ENCODE peak calls at places on chromosomes 16 and 17, in eight cellular contexts. C is upper lobe of right lung, J is thoracic aorta, L is mesendoderm, Z is MM.1S, A is brain microvascular endothelial cell, P is HCT116, H is tibial nerve. T is an unnamed sample.

GRCh38 chr16:73046484-73047214 is 1.3 kb downstream of the ZFHX3 start:
- DNase-seq in C (no peak), J (no peak), L (no peak), Z (no peak), A (no peak), P (no peak), H (no peak), T (no peak)

GRCh38 chr16:81546781-81547180 is 102.2 kb downstream of the CMIP start:
- DNase-seq in C (peak; percentile 40), J (no peak), L (no peak), Z (no peak), A (no peak), P (no peak), H (no peak), T (no peak)

GRCh38 chr16:12613131-12613991 is 190.3 kb downstream of the CPPED1 start:
- DNase-seq in C (no peak), J (no peak), L (peak; percentile 93), Z (no peak), A (peak; percentile 26), P (peak; percentile 94), H (no peak), T (peak; percentile 46)

GRCh38 chr17:80380068-80381061 is 34.6 kb upstream of the ENDOV start:
- DNase-seq in C (no peak), J (no peak), L (no peak), Z (no peak), A (no peak), P (no peak), H (no peak), T (no peak)

GRCh38 chr17:17044846-17045561 is 2.7 kb downstream of the MPRIP start:
- DNase-seq in C (peak; percentile 61), J (no peak), L (peak; percentile 80), Z (peak; percentile 39), A (peak; percentile 59), P (no peak), H (no peak), T (peak; percentile 27)

GRCh38 chr17:41687828-41688640 is 651 bp upstream of the EIF1 start:
- DNase-seq in C (peak; percentile 74), J (no peak), L (no peak), Z (peak; percentile 59), A (no peak), P (no peak), H (peak; percentile 33), T (peak; percentile 61)

GRCh38 chr16:35749253-35750141 is 2290.1 kb downstream of the TP53TG3F start:
- DNase-seq in C (no peak), J (no peak), L (no peak), Z (no peak), A (no peak), P (no peak), H (no peak), T (no peak)

GRCh38 chr17:45077643-45078042 is 16.5 kb downstream of the NMT1 start:
- DNase-seq in C (no peak), J (no peak), L (no peak), Z (no peak), A (no peak), P (no peak), H (no peak), T (no peak)

GRCh38 chr17:69879576-69879975 is 195.4 kb upstream of the KCNJ16 start:
- DNase-seq in C (no peak), J (no peak), L (no peak), Z (no peak), A (no peak), P (no peak), H (no peak), T (no peak)

GRCh38 chr17:19613979-19614378 is 34.6 kb upstream of the ALDH3A2 start:
- DNase-seq in C (no peak), J (no peak), L (no peak), Z (no peak), A (no peak), P (no peak), H (no peak), T (no peak)

GRCh38 chr17:10022416-10022815 is 117.3 kb upstream of the RCVRN start:
- DNase-seq in C (no peak), J (no peak), L (no peak), Z (no peak), A (no peak), P (no peak), H (no peak), T (no peak)

GRCh38 chr17:65556014-65556909 is 5.2 kb downstream of the AXIN2 start:
- DNase-seq in C (peak; percentile 95), J (no peak), L (peak; percentile 90), Z (peak; percentile 51), A (peak; percentile 52), P (peak; percentile 66), H (peak; percentile 66), T (peak; percentile 35)

GRCh38 chr16:50299508-50300105 is 33.3 kb downstream of the ADCY7 start:
- DNase-seq in C (peak; percentile 53), J (no peak), L (no peak), Z (no peak), A (no peak), P (no peak), H (no peak), T (no peak)

GRCh38 chr16:46762583-46762982 is 14.4 kb upstream of the MYLK3 start:
- DNase-seq in C (no peak), J (no peak), L (no peak), Z (no peak), A (no peak), P (no peak), H (no peak), T (peak; percentile 33)

GRCh38 chr16:11168386-11169065 is 87.5 kb downstream of the SOCS1 start:
- DNase-seq in C (no peak), J (no peak), L (no peak), Z (no peak), A (no peak), P (no peak), H (no peak), T (no peak)

GRCh38 chr16:17432902-17433576 is 37.7 kb downstream of the XYLT1 start:
- DNase-seq in C (no peak), J (no peak), L (no peak), Z (no peak), A (no peak), P (no peak), H (no peak), T (no peak)

GRCh38 chr17:7330099-7331015 is 1.2 kb upstream of the NEURL4 start:
- DNase-seq in C (peak; percentile 85), J (no peak), L (peak; percentile 94), Z (peak; percentile 83), A (peak; percentile 79), P (peak; percentile 64), H (peak; percentile 54), T (peak; percentile 76)

GRCh38 chr16:85173077-85173980 is 61.1 kb upstream of the CIBAR2 start:
- DNase-seq in C (no peak), J (no peak), L (peak; percentile 80), Z (no peak), A (peak; percentile 84), P (peak; percentile 34), H (no peak), T (peak; percentile 96)
- H3K4me3 ChIP-seq in C (peak overlapping the region; percentile 50), J (peak overlapping the region; percentile 14), L (no peak overlapping the region), Z (no peak overlapping the region), A (peak overlapping the region; percentile 48), P (peak overlapping the region; percentile 31), H (no peak overlapping the region), T (no peak overlapping the region)

GRCh38 chr17:27701963-27702362 is 71.0 kb downstream of the LGALS9 start:
- DNase-seq in C (no peak), J (no peak), L (no peak), Z (no peak), A (no peak), P (no peak), H (no peak), T (no peak)
- H3K27me3 ChIP-seq in C (no peaks in the 10 kb centered on the region), J (no peaks in the 10 kb centered on the region), L (no peaks in the 10 kb centered on the region), Z (no peaks in the 10 kb centered on the region), A (no peaks in the 10 kb centered on the region), P (no peaks in the 10 kb centered on the region), H (no peaks in the 10 kb centered on the region), T (no peaks in the 10 kb centered on the region)

GRCh38 chr17:38466346-38467315 is 38.4 kb downstream of the ARHGAP23 start:
- DNase-seq in C (no peak), J (no peak), L (no peak), Z (no peak), A (no peak), P (no peak), H (no peak), T (no peak)
- H3K4me3 ChIP-seq in C (peak overlapping the region; percentile 50), J (peak overlapping the region; percentile 80), L (no peak overlapping the region), Z (no peak overlapping the region), A (no peak overlapping the region), P (no peak overlapping the region), H (no peak overlapping the region), T (no peak overlapping the region)

GRCh38 chr17:76075364-76076099 is 951 bp downstream of the GALR2 start:
- DNase-seq in C (peak; percentile 61), J (no peak), L (peak; percentile 57), Z (no peak), A (no peak), P (no peak), H (no peak), T (no peak)
- H3K27me3 ChIP-seq in C (peaks cover 58% of the 10 kb centered on the region), J (peaks cover 13% of the 10 kb centered on the region), L (peaks cover 44% of the 10 kb centered on the region), Z (peaks cover 61% of the 10 kb centered on the region), A (peaks cover 64% of the 10 kb centered on the region), P (peaks cover 8% of the 10 kb centered on the region), H (peaks cover 63% of the 10 kb centered on the region), T (peaks cover 51% of the 10 kb centered on the region)

T was measured in bronchial epithelial cell.